ENCODE peak calls at places on chromosomes 6 and 20, in five cellular contexts. One of them, this sample, is unnamed. For H3K9me3, the result is how much of the 10 kb centered on the place peaks cover.

GRCh38 chr6:36820700-36821580 is 18.3 kb downstream of the CPNE5 start:
- DNase-seq in DND-41: no peak
- DNase-seq in cardiac muscle cell: peak
- DNase-seq in ascending aorta: no peak
- DNase-seq in colonic mucosa: no peak
- DNase-seq in this sample: peak

GRCh38 chr6:57193177-57193576 is 21.1 kb downstream of the BAG2 start:
- DNase-seq in ascending aorta: no peak
- DNase-seq in colonic mucosa: no peak
- DNase-seq in cardiac muscle cell: peak
- DNase-seq in DND-41: no peak
- DNase-seq in this sample: no peak

GRCh38 chr6:127343753-127344659 is 597 bp upstream of the ECHDC1 start:
- DNase-seq in cardiac muscle cell: peak
- DNase-seq in ascending aorta: no peak
- DNase-seq in colonic mucosa: peak
- DNase-seq in DND-41: peak
- DNase-seq in this sample: no peak

GRCh38 chr6:21759721-21760120 is 166.2 kb downstream of the SOX4 start:
- DNase-seq in colonic mucosa: no peak
- DNase-seq in ascending aorta: no peak
- DNase-seq in DND-41: no peak
- DNase-seq in cardiac muscle cell: no peak
- DNase-seq in this sample: no peak

GRCh38 chr6:37406942-37407341 is 26.1 kb upstream of the CMTR1 start:
- DNase-seq in colonic mucosa: no peak
- DNase-seq in DND-41: no peak
- DNase-seq in cardiac muscle cell: no peak
- DNase-seq in ascending aorta: no peak
- DNase-seq in this sample: no peak

GRCh38 chr20:36543187-36544133 is 2.1 kb downstream of the MYL9 start:
- DNase-seq in DND-41: no peak
- DNase-seq in ascending aorta: peak
- DNase-seq in cardiac muscle cell: peak
- DNase-seq in colonic mucosa: peak
- DNase-seq in this sample: peak

GRCh38 chr6:3756516-3757010 is 5.0 kb upstream of the PXDC1 start:
- DNase-seq in ascending aorta: peak
- DNase-seq in cardiac muscle cell: no peak
- DNase-seq in colonic mucosa: no peak
- DNase-seq in DND-41: no peak
- DNase-seq in this sample: no peak

GRCh38 chr20:24501764-24502163 is 32.3 kb downstream of the SYNDIG1 start:
- DNase-seq in ascending aorta: no peak
- DNase-seq in cardiac muscle cell: no peak
- DNase-seq in colonic mucosa: peak
- DNase-seq in DND-41: no peak
- DNase-seq in this sample: no peak

GRCh38 chr6:128513878-128514277 is 6.5 kb downstream of the PTPRK start:
- DNase-seq in ascending aorta: no peak
- DNase-seq in cardiac muscle cell: no peak
- DNase-seq in colonic mucosa: no peak
- DNase-seq in DND-41: no peak
- DNase-seq in this sample: no peak

GRCh38 chr20:19658137-19658536 is 99.9 kb upstream of the RIN2 start:
- DNase-seq in DND-41: no peak
- DNase-seq in ascending aorta: no peak
- DNase-seq in colonic mucosa: no peak
- DNase-seq in cardiac muscle cell: no peak
- DNase-seq in this sample: no peak

GRCh38 chr6:135266675-135267074 is 85.6 kb downstream of the MYB start:
- DNase-seq in colonic mucosa: peak
- DNase-seq in DND-41: peak
- DNase-seq in cardiac muscle cell: no peak
- DNase-seq in ascending aorta: no peak
- DNase-seq in this sample: no peak

GRCh38 chr20:49482173-49482572 is 295 bp downstream of the KCNB1 start:
- DNase-seq in ascending aorta: no peak
- DNase-seq in cardiac muscle cell: no peak
- DNase-seq in DND-41: no peak
- DNase-seq in colonic mucosa: no peak
- DNase-seq in this sample: no peak

GRCh38 chr20:62925420-62926228 is 681 bp downstream of the DIDO1 start:
- DNase-seq in cardiac muscle cell: peak
- DNase-seq in DND-41: peak
- DNase-seq in colonic mucosa: peak
- DNase-seq in ascending aorta: no peak
- DNase-seq in this sample: peak

GRCh38 chr6:53014034-53014433 is 18.9 kb upstream of the GSTA4 start:
- DNase-seq in ascending aorta: no peak
- DNase-seq in DND-41: no peak
- DNase-seq in cardiac muscle cell: peak
- DNase-seq in colonic mucosa: no peak
- DNase-seq in this sample: no peak

GRCh38 chr20:38133680-38134426 is 31.2 kb downstream of the TGM2 start:
- DNase-seq in DND-41: no peak
- DNase-seq in cardiac muscle cell: no peak
- DNase-seq in colonic mucosa: no peak
- DNase-seq in ascending aorta: no peak
- DNase-seq in this sample: no peak

GRCh38 chr6:98842489-98843180 is 8.3 kb downstream of the POU3F2 start:
- DNase-seq in colonic mucosa: no peak
- DNase-seq in cardiac muscle cell: no peak
- DNase-seq in ascending aorta: no peak
- DNase-seq in DND-41: no peak
- DNase-seq in this sample: no peak

GRCh38 chr6:12150812-12151432 is 138.8 kb downstream of the HIVEP1 start:
- DNase-seq in cardiac muscle cell: no peak
- DNase-seq in DND-41: peak
- DNase-seq in ascending aorta: no peak
- DNase-seq in colonic mucosa: peak
- DNase-seq in this sample: no peak

GRCh38 chr6:139965393-139965792 is 590.9 kb upstream of the CITED2 start:
- DNase-seq in cardiac muscle cell: peak
- DNase-seq in DND-41: no peak
- DNase-seq in ascending aorta: no peak
- DNase-seq in colonic mucosa: no peak
- DNase-seq in this sample: no peak

GRCh38 chr20:23588434-23589403 is 17.0 kb downstream of the CST9 start:
- DNase-seq in DND-41: no peak
- DNase-seq in colonic mucosa: peak
- DNase-seq in ascending aorta: no peak
- DNase-seq in cardiac muscle cell: no peak
- DNase-seq in this sample: no peak

GRCh38 chr6:30352550-30352949 is 7.6 kb downstream of the RPP21 start:
- DNase-seq in DND-41: no peak
- DNase-seq in colonic mucosa: no peak
- DNase-seq in ascending aorta: no peak
- DNase-seq in cardiac muscle cell: no peak
- DNase-seq in this sample: no peak

GRCh38 chr20:57431539-57431835 is 40.3 kb downstream of the RBM38 start:
- DNase-seq in cardiac muscle cell: no peak
- DNase-seq in ascending aorta: no peak
- DNase-seq in DND-41: no peak
- DNase-seq in colonic mucosa: no peak
- DNase-seq in this sample: no peak

GRCh38 chr20:325043-325888 is at the start of gene SOX12:
- DNase-seq in colonic mucosa: peak
- DNase-seq in DND-41: peak
- DNase-seq in cardiac muscle cell: peak
- DNase-seq in ascending aorta: peak
- DNase-seq in this sample: peak

GRCh38 chr20:3242167-3242692 is 3.2 kb upstream of the SLC4A11 start:
- DNase-seq in ascending aorta: no peak
- DNase-seq in cardiac muscle cell: no peak
- DNase-seq in colonic mucosa: no peak
- DNase-seq in DND-41: no peak
- DNase-seq in this sample: no peak

GRCh38 chr6:132734694-132735236 is 20.9 kb upstream of the VNN1 start:
- DNase-seq in cardiac muscle cell: peak
- DNase-seq in colonic mucosa: no peak
- DNase-seq in ascending aorta: no peak
- DNase-seq in DND-41: no peak
- DNase-seq in this sample: no peak

GRCh38 chr6:31799781-31800180 is 4.2 kb upstream of the VARS1 start:
- DNase-seq in colonic mucosa: no peak
- DNase-seq in ascending aorta: peak
- DNase-seq in cardiac muscle cell: no peak
- DNase-seq in DND-41: no peak
- DNase-seq in this sample: no peak

GRCh38 chr6:41085182-41085581 is 12.4 kb downstream of the NFYA start:
- DNase-seq in colonic mucosa: no peak
- DNase-seq in cardiac muscle cell: no peak
- DNase-seq in ascending aorta: no peak
- DNase-seq in DND-41: no peak
- DNase-seq in this sample: no peak

GRCh38 chr6:17714879-17715860 is 8.4 kb upstream of the NUP153 start:
- DNase-seq in cardiac muscle cell: peak
- DNase-seq in colonic mucosa: no peak
- DNase-seq in DND-41: no peak
- DNase-seq in ascending aorta: peak
- DNase-seq in this sample: no peak

DNA sequence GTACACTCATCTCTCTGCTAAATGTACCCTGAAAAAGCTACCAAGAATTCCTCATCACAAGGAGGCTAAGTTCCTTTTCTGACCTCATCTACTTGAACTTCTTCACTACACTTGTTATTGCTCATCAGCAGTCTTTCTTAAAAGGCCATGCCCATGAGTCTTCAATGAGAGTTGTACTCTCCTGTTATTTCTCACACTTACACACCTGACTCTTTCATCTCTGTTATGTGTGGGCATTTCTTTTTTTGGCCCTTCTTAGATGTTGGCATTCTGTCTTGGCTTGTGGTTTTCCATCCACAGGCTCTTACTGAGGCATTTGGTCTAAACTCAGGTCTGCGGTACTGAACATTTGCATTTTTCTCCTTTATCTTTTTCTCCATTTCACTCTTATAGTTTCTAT is 10.7 kb upstream of the SLC17A1 start:
- DNase-seq in colonic mucosa: no peak
- DNase-seq in ascending aorta: no peak
- DNase-seq in DND-41: no peak
- DNase-seq in cardiac muscle cell: no peak
- DNase-seq in this sample: no peak
- H3K9me3 ChIP-seq in colonic mucosa: under half
- H3K9me3 ChIP-seq in ascending aorta: under half
- H3K9me3 ChIP-seq in DND-41: under half
- H3K9me3 ChIP-seq in cardiac muscle cell: under half
- H3K9me3 ChIP-seq in this sample: under half

GRCh38 chr6:167689278-167689677 is 137.4 kb upstream of the AFDN start:
- DNase-seq in ascending aorta: no peak
- DNase-seq in cardiac muscle cell: no peak
- DNase-seq in DND-41: no peak
- DNase-seq in colonic mucosa: no peak
- DNase-seq in this sample: no peak

GRCh38 chr6:167687035-167687720 is 139.5 kb upstream of the AFDN start:
- DNase-seq in cardiac muscle cell: no peak
- DNase-seq in colonic mucosa: no peak
- DNase-seq in ascending aorta: no peak
- DNase-seq in DND-41: no peak
- DNase-seq in this sample: no peak

GRCh38 chr6:167686204-167686893 is 140.4 kb upstream of the AFDN start:
- DNase-seq in cardiac muscle cell: no peak
- DNase-seq in ascending aorta: no peak
- DNase-seq in DND-41: no peak
- DNase-seq in colonic mucosa: no peak
- DNase-seq in this sample: no peak

GRCh38 chr6:167689751-167690150 is 137.0 kb upstream of the AFDN start:
- DNase-seq in colonic mucosa: no peak
- DNase-seq in ascending aorta: no peak
- DNase-seq in DND-41: no peak
- DNase-seq in cardiac muscle cell: peak
- DNase-seq in this sample: peak

GRCh38 chr6:167688123-167688522 is 138.6 kb upstream of the AFDN start:
- DNase-seq in cardiac muscle cell: no peak
- DNase-seq in colonic mucosa: no peak
- DNase-seq in DND-41: no peak
- DNase-seq in ascending aorta: no peak
- DNase-seq in this sample: no peak
- H3K27ac ChIP-seq in cardiac muscle cell: no peak
- H3K27ac ChIP-seq in colonic mucosa: no peak
- H3K27ac ChIP-seq in DND-41: no peak
- H3K27ac ChIP-seq in ascending aorta: no peak
- H3K27ac ChIP-seq in this sample: no peak

GRCh38 chr6:2229039-2229438 is 16.4 kb downstream of the GMDS start:
- DNase-seq in cardiac muscle cell: peak
- DNase-seq in ascending aorta: no peak
- DNase-seq in colonic mucosa: no peak
- DNase-seq in DND-41: no peak
- DNase-seq in this sample: no peak

GRCh38 chr6:2232445-2232844 is 13.0 kb downstream of the GMDS start:
- DNase-seq in colonic mucosa: no peak
- DNase-seq in ascending aorta: no peak
- DNase-seq in cardiac muscle cell: no peak
- DNase-seq in DND-41: no peak
- DNase-seq in this sample: no peak

GRCh38 chr6:2229742-2230141 is 15.7 kb downstream of the GMDS start:
- DNase-seq in DND-41: no peak
- DNase-seq in ascending aorta: no peak
- DNase-seq in cardiac muscle cell: no peak
- DNase-seq in colonic mucosa: no peak
- DNase-seq in this sample: no peak

GRCh38 chr6:2230659-2231277 is 14.6 kb downstream of the GMDS start:
- DNase-seq in colonic mucosa: no peak
- DNase-seq in DND-41: no peak
- DNase-seq in cardiac muscle cell: no peak
- DNase-seq in ascending aorta: no peak
- DNase-seq in this sample: no peak

GRCh38 chr6:2231438-2231837 is 14.0 kb downstream of the GMDS start:
- DNase-seq in colonic mucosa: no peak
- DNase-seq in cardiac muscle cell: peak
- DNase-seq in DND-41: no peak
- DNase-seq in ascending aorta: no peak
- DNase-seq in this sample: no peak
- H3K4me3 ChIP-seq in colonic mucosa: no peak
- H3K4me3 ChIP-seq in cardiac muscle cell: no peak
- H3K4me3 ChIP-seq in DND-41: no peak
- H3K4me3 ChIP-seq in ascending aorta: no peak
- H3K4me3 ChIP-seq in this sample: no peak

DNA sequence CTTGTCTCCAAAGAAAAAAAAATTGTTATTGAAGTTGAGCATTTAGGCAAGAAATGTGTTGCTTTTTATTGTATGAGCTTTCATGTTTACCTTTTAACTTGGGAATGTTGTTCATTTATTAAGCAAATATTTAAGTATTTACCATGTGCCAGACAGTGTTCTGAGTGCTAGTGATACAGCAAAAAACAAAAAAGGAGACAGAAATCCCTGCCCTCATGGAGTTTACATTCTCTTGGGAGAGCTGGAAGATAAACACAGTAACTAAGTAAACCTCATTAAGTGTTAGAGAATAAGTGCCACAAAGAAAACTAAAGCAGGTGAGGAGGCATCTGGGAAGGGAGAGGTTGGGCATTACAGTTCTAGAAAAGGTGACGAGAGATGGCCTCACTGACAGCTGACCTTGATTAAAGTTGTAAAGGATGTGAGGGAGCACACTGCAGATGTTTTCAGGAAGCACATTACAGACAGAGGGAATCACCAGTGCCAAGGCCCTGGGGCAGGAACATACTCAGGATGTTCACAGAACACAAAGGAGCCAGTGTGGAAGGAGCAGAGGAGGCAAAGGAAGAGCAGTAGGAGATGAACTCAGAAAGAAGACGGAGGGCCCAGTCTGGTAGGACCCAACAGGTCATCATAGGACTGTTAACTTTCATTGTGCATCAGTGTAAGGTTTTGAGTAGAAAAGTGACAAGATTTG is 33.5 kb downstream of the XRN2 start:
- DNase-seq in colonic mucosa: no peak
- DNase-seq in DND-41: no peak
- DNase-seq in ascending aorta: no peak
- DNase-seq in cardiac muscle cell: no peak
- DNase-seq in this sample: no peak
- H3K9me3 ChIP-seq in colonic mucosa: under half
- H3K9me3 ChIP-seq in DND-41: under half
- H3K9me3 ChIP-seq in ascending aorta: under half
- H3K9me3 ChIP-seq in cardiac muscle cell: under half
- H3K9me3 ChIP-seq in this sample: under half